ENCODE peak calls at places on chromosomes 11 and 22, in five cellular contexts. T is fibroblast of pulmonary artery; Z is Peyer's patch; X is stimulated activated CD4-positive, alpha-beta T cell treated with anti-CD3 and anti-CD28 coated beads, Interleukin-4, amount 100 ng/mL, for 4 hours; Q is fibroblast of the aortic adventitia. P is an unnamed sample.

GRCh38 chr22:43888740-43889139 is 3.1 kb downstream of the PNPLA5 start:
- DNase-seq in T (no peak), Z (no peak), X (no peak), Q (no peak), P (no peak)

GRCh38 chr22:36340621-36341020 is 47.1 kb downstream of the MYH9 start:
- DNase-seq in T (no peak), Z (no peak), X (no peak), Q (no peak), P (no peak)

GRCh38 chr22:23315341-23315917 is 135.1 kb downstream of the BCR start:
- DNase-seq in T (peak), Z (peak), X (peak), Q (peak), P (peak)

GRCh38 chr11:35990170-35990569 is 46.3 kb downstream of the LDLRAD3 start:
- DNase-seq in T (no peak), Z (no peak), X (no peak), Q (no peak), P (no peak)

GRCh38 chr11:72589802-72590761 is 84.1 kb downstream of the PDE2A start:
- DNase-seq in T (peak), Z (peak), X (peak), Q (peak), P (peak)

GRCh38 chr11:68706237-68706636 is 21.9 kb downstream of the GAL start:
- DNase-seq in T (no peak), Z (no peak), X (no peak), Q (no peak), P (no peak)

GRCh38 chr11:129457321-129457720 is 81.7 kb downstream of the BARX2 start:
- DNase-seq in T (no peak), Z (no peak), X (no peak), Q (no peak), P (no peak)

GRCh38 chr11:130648601-130649000 is 200.2 kb downstream of the ADAMTS15 start:
- DNase-seq in T (peak), Z (no peak), X (no peak), Q (no peak), P (no peak)

GRCh38 chr11:33257897-33258630 is 883 bp downstream of the HIPK3 start:
- DNase-seq in T (peak), Z (peak), X (peak), Q (peak), P (peak)

GRCh38 chr22:49488943-49489342 is 338.7 kb downstream of the BRD1 start:
- DNase-seq in T (no peak), Z (no peak), X (no peak), Q (no peak), P (no peak)

GRCh38 chr11:132643239-132643638 is 889.1 kb downstream of the OPCML start:
- DNase-seq in T (no peak), Z (no peak), X (no peak), Q (no peak), P (no peak)

GRCh38 chr11:65578667-65579066 is 2.8 kb downstream of the EHBP1L1 start:
- DNase-seq in T (no peak), Z (no peak), X (no peak), Q (no peak), P (no peak)

GRCh38 chr22:46934746-46935491 is 172.5 kb downstream of the TBC1D22A start:
- DNase-seq in T (peak), Z (peak), X (no peak), Q (peak), P (peak)

GRCh38 chr11:15286465-15286864 is 171.7 kb downstream of the INSC start:
- DNase-seq in T (no peak), Z (no peak), X (no peak), Q (no peak), P (no peak)

GRCh38 chr11:8006349-8006977 is 19.3 kb downstream of the EIF3F start:
- DNase-seq in T (peak), Z (peak), X (peak), Q (peak), P (peak)

GRCh38 chr11:111549196-111549868 is 8.8 kb downstream of the LAYN start:
- DNase-seq in T (no peak), Z (no peak), X (no peak), Q (no peak), P (no peak)

GRCh38 chr11:120546312-120547205 is 35.0 kb downstream of the GRIK4 start:
- DNase-seq in T (peak), Z (peak), X (no peak), Q (peak), P (peak)

GRCh38 chr11:62025429-62026105 is 58.1 kb upstream of the FTH1 start:
- DNase-seq in T (peak), Z (peak), X (peak), Q (peak), P (peak)

GRCh38 chr11:102260241-102260640 is 57.0 kb upstream of the BIRC3 start:
- DNase-seq in T (no peak), Z (no peak), X (no peak), Q (no peak), P (peak)

GRCh38 chr22:23862103-23862502 is 4.4 kb downstream of the SLC2A11 start:
- DNase-seq in T (peak), Z (no peak), X (no peak), Q (peak), P (peak)

GRCh38 chr22:33519974-33520903 is 400.0 kb downstream of the LARGE1 start:
- DNase-seq in T (no peak), Z (peak), X (no peak), Q (no peak), P (no peak)

GRCh38 chr11:3853935-3854659 is 1.4 kb upstream of the STIM1 start:
- DNase-seq in T (no peak), Z (peak), X (peak), Q (no peak), P (no peak)

GRCh38 chr11:76086713-76087635 is 119.3 kb downstream of the WNT11 start:
- DNase-seq in T (peak), Z (no peak), X (no peak), Q (peak), P (peak)

GRCh38 chr11:65225284-65226102 is 36.3 kb upstream of the POLA2 start:
- DNase-seq in T (peak), Z (peak), X (peak), Q (peak), P (peak)

GRCh38 chr22:36227806-36228205 is 11.5 kb downstream of the APOL2 start:
- DNase-seq in T (no peak), Z (no peak), X (no peak), Q (no peak), P (no peak)

GRCh38 chr11:66002648-66003225 is 434 bp downstream of the BANF1 start:
- DNase-seq in T (peak), Z (no peak), X (peak), Q (peak), P (peak)

GRCh38 chr11:74681686-74682651 is 49.3 kb downstream of the CHRDL2 start:
- DNase-seq in T (no peak), Z (peak), X (no peak), Q (no peak), P (no peak)

GRCh38 chr22:22462813-22463567 is 45.6 kb downstream of the ZNF280B start:
- DNase-seq in T (no peak), Z (no peak), X (no peak), Q (peak), P (no peak)

GRCh38 chr11:112852141-112852853 is 108.9 kb upstream of the NCAM1 start:
- DNase-seq in T (peak), Z (no peak), X (no peak), Q (peak), P (peak)

GRCh38 chr11:34165786-34166557 is 60.5 kb downstream of the NAT10 start:
- DNase-seq in T (no peak), Z (no peak), X (no peak), Q (no peak), P (no peak)

GRCh38 chr22:30869996-30870395 is 98.6 kb downstream of the MORC2 start:
- DNase-seq in T (no peak), Z (peak), X (no peak), Q (no peak), P (no peak)

GRCh38 chr22:39316440-39317083 is 2.9 kb downstream of the RPL3 start:
- DNase-seq in T (peak), Z (peak), X (peak), Q (peak), P (peak)

GRCh38 chr11:123231263-123231662 is 36.2 kb upstream of the CLMP start:
- DNase-seq in T (peak), Z (no peak), X (no peak), Q (peak), P (no peak)

GRCh38 chr11:120031612-120032600 is 106.0 kb downstream of the TRIM29 start:
- DNase-seq in T (no peak), Z (peak), X (no peak), Q (no peak), P (no peak)

GRCh38 chr11:72840780-72841179 is 26.6 kb downstream of the ATG16L2 start:
- DNase-seq in T (peak), Z (no peak), X (no peak), Q (peak), P (peak)